ENCODE peak calls at places on chromosomes 12 and 14, in nine cellular contexts. H is testis, C is IMR-90, X is stomach, A is lower leg skin, L is tibial nerve, K is HCT116, G is uterus, V is H54. T is an unnamed sample.
A peak's percentile ranks its signal among the peaks of the same experiment; 100 is the strongest.

GRCh38 chr14:66401447-66402095 is 84.6 kb upstream of the CCDC196 start:
- DNase-seq in H (no peak), C (no peak), X (no peak), A (no peak), L (no peak), K (no peak), G (no peak), V (no peak), T (no peak)

GRCh38 chr14:27573018-27573417 is 975.2 kb upstream of the NOVA1 start:
- DNase-seq in H (no peak), C (no peak), X (no peak), A (peak; percentile 32), L (no peak), K (no peak), G (no peak), V (no peak), T (no peak)

GRCh38 chr12:107610030-107610859 is 75.4 kb upstream of the PWP1 start:
- DNase-seq in H (peak; percentile 37), C (peak; percentile 48), X (no peak), A (no peak), L (no peak), K (no peak), G (no peak), V (peak; percentile 28), T (peak; percentile 9)

GRCh38 chr12:58363971-58364370 is 422.6 kb downstream of the ATP23 start:
- DNase-seq in H (no peak), C (no peak), X (no peak), A (no peak), L (no peak), K (no peak), G (no peak), V (no peak), T (no peak)

GRCh38 chr12:65419284-65420072 is 141.0 kb downstream of the MSRB3 start:
- DNase-seq in H (no peak), C (no peak), X (no peak), A (no peak), L (no peak), K (no peak), G (no peak), V (no peak), T (no peak)

GRCh38 chr12:58509116-58509885 is 411.0 kb downstream of the LRIG3 start:
- DNase-seq in H (no peak), C (peak; percentile 91), X (no peak), A (no peak), L (no peak), K (no peak), G (no peak), V (no peak), T (no peak)

GRCh38 chr14:57259672-57260071 is 9.0 kb downstream of the EXOC5 start:
- DNase-seq in H (no peak), C (no peak), X (no peak), A (no peak), L (no peak), K (no peak), G (no peak), V (no peak), T (no peak)

GRCh38 chr12:122356192-122356635 is 66.3 kb downstream of the CLIP1 start:
- DNase-seq in H (peak; percentile 78), C (peak; percentile 78), X (peak; percentile 50), A (no peak), L (no peak), K (peak; percentile 34), G (no peak), V (peak; percentile 30), T (peak; percentile 82)

GRCh38 chr12:4269279-4269991 is 4.1 kb upstream of the CCND2 start:
- DNase-seq in H (peak; percentile 87), C (peak; percentile 29), X (peak; percentile 68), A (peak; percentile 95), L (peak; percentile 70), K (no peak), G (peak; percentile 89), V (no peak), T (peak; percentile 58)

GRCh38 chr12:46365951-46366379 is 6.6 kb downstream of the SLC38A2 start:
- DNase-seq in H (no peak), C (no peak), X (no peak), A (no peak), L (no peak), K (no peak), G (no peak), V (no peak), T (no peak)

DNA sequence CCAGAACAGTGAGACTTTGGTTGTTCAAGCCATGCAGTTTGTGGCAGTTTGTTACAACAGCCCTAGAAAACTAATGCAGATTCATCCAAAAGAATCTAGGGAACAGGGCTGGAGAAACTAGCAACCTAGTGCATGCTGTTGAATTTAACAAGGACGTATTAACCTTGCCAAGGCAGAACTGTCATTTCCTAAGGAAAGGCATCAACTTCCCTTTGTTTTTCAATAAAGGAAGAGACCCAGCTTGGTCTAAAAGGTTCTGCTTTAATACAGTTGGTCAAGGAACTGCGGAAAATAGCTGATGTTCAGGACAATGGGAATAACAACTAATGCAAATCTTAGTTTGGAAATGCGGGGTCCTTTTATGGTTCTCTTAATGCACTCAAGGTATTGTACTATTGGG is 11.5 kb downstream of the AK7 start:
- DNase-seq in H (no peak), C (no peak), X (no peak), A (no peak), L (no peak), K (no peak), G (no peak), V (no peak), T (no peak)
- TF ChIP-seq POLR2A in H (no peak), C (no peak), X (no peak), A (no peak), L (no peak), K (no peak), G (no peak), V (no peak), T (no peak)

DNA sequence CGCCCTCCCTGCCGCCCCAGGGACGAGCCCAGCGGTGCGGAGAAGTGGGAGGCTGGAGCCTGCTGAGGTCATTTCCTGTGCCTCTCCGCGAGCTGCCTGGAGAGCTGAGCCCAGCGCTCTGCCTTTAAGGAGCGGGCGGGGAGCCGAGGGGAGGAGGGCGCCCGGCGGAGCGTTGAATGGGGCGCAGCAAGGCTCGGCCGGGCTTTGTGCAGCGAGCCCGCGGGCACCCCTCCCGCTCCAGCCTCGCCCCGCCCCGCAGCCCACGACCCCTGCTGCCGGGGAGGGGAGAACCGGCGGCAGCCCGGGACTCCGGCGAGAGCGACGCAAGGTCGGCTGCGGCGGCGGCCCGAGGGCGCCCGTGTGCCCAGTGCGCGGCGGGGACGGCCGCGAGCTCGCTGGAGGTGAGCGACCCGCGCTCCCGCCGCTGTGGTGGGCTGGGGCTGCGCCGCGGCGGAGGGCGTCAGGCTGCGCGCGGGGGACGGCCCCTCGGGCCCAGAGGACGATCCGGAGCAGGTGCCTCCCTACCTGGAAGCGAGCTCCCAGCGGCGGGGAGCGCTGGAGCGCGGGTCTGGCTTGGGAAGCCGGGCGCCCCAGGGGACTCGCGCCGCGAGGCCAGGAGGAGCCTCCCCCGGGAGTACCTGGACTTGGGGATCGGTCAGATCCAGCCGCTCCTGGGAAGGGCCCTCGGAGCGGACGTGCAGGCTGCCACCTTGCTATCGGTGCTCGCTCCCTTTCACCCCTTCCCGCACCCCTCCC is at the start of gene PLEKHH1:
- DNase-seq in H (peak; percentile 84), C (peak; percentile 57), X (peak; percentile 85), A (peak; percentile 91), L (peak; percentile 28), K (peak; percentile 47), G (peak; percentile 59), V (peak; percentile 76), T (peak; percentile 53)
- TF ChIP-seq POLR2A in H (no peak), C (no peak), X (no peak), A (no peak), L (no peak), K (peak; percentile 89), G (no peak), V (no peak), T (no peak)

GRCh38 chr14:75493580-75494130 is 28.6 kb upstream of the BATF start:
- DNase-seq in H (no peak), C (no peak), X (no peak), A (peak; percentile 58), L (no peak), K (no peak), G (no peak), V (no peak), T (no peak)

GRCh38 chr14:75495399-75495798 is 26.9 kb upstream of the BATF start:
- DNase-seq in H (no peak), C (no peak), X (no peak), A (no peak), L (no peak), K (no peak), G (no peak), V (no peak), T (no peak)

GRCh38 chr14:75496755-75497154 is 25.5 kb upstream of the BATF start:
- DNase-seq in H (no peak), C (no peak), X (no peak), A (peak; percentile 50), L (no peak), K (no peak), G (no peak), V (no peak), T (no peak)

GRCh38 chr14:75495882-75496281 is 26.4 kb upstream of the BATF start:
- DNase-seq in H (no peak), C (no peak), X (no peak), A (peak; percentile 73), L (no peak), K (no peak), G (no peak), V (no peak), T (no peak)

DNA sequence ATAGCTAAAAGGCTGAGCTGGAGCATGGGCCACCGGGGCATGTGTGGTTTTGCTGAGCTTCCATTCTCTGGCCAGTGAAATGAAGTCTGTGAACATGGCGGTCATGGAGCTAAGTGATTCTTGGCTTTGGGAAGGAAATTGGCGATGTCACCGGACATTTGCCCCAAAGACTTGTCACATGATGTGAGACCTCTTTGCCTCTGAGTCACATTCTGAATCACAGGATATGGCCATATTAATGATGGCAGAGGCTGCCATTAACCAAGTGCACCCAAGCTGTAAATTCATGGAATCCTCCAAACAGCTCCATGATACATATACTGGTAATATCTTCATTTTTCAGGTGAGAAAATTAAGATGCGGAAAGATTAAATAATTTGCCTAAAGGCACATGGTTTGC is 27.4 kb upstream of the BATF start:
- DNase-seq in H (no peak), C (no peak), X (no peak), A (no peak), L (no peak), K (no peak), G (no peak), V (no peak), T (no peak)
- TF ChIP-seq POLR2A in H (no peak), C (no peak), X (no peak), A (no peak), L (no peak), K (no peak), G (no peak), V (no peak), T (no peak)

GRCh38 chr12:49129332-49130150 is 1.7 kb downstream of the TUBA1B start:
- DNase-seq in H (no peak), C (no peak), X (no peak), A (no peak), L (no peak), K (no peak), G (no peak), V (no peak), T (no peak)
- TF ChIP-seq POLR2A in H (no peak), C (no peak), X (no peak), A (no peak), L (no peak), K (no peak), G (no peak), V (no peak), T (no peak)